ENCODE peak calls at places on chromosomes 2 and 18, in five cellular contexts. One of them, this sample, is unnamed.

GRCh38 chr2:38690499-38691420 is 24.8 kb downstream of the GALM start:
- DNase-seq in hepatocyte: peak; percentile 71
- DNase-seq in left ventricle myocardium inferior: no peak
- DNase-seq in brain microvascular endothelial cell: peak; percentile 92
- DNase-seq in GM23338: no peak
- DNase-seq in this sample: peak; percentile 70

GRCh38 chr2:239177908-239178307 is 222.9 kb downstream of the HDAC4 start:
- DNase-seq in brain microvascular endothelial cell: no peak
- DNase-seq in GM23338: no peak
- DNase-seq in left ventricle myocardium inferior: peak; percentile 8
- DNase-seq in hepatocyte: no peak
- DNase-seq in this sample: no peak

GRCh38 chr18:48813833-48814489 is 136.8 kb downstream of the SMAD7 start:
- DNase-seq in hepatocyte: no peak
- DNase-seq in GM23338: no peak
- DNase-seq in left ventricle myocardium inferior: peak; percentile 24
- DNase-seq in brain microvascular endothelial cell: no peak
- DNase-seq in this sample: no peak

GRCh38 chr2:6423944-6424343 is 441.8 kb downstream of the CMPK2 start:
- DNase-seq in brain microvascular endothelial cell: no peak
- DNase-seq in GM23338: no peak
- DNase-seq in left ventricle myocardium inferior: no peak
- DNase-seq in hepatocyte: no peak
- DNase-seq in this sample: no peak

GRCh38 chr18:68428666-68429065 is 286.2 kb downstream of the TMX3 start:
- DNase-seq in brain microvascular endothelial cell: no peak
- DNase-seq in left ventricle myocardium inferior: no peak
- DNase-seq in GM23338: no peak
- DNase-seq in hepatocyte: no peak
- DNase-seq in this sample: no peak

GRCh38 chr2:174330945-174331619 is 3.7 kb upstream of the SP9 start:
- DNase-seq in GM23338: peak; percentile 57
- DNase-seq in brain microvascular endothelial cell: no peak
- DNase-seq in left ventricle myocardium inferior: no peak
- DNase-seq in hepatocyte: no peak
- DNase-seq in this sample: no peak

GRCh38 chr2:100535850-100536249 is 26.9 kb upstream of the PDCL3 start:
- DNase-seq in GM23338: no peak
- DNase-seq in left ventricle myocardium inferior: no peak
- DNase-seq in brain microvascular endothelial cell: no peak
- DNase-seq in hepatocyte: no peak
- DNase-seq in this sample: no peak

GRCh38 chr2:166410828-166411472 is 35.2 kb upstream of the SCN9A start:
- DNase-seq in brain microvascular endothelial cell: peak; percentile 96
- DNase-seq in left ventricle myocardium inferior: no peak
- DNase-seq in GM23338: no peak
- DNase-seq in hepatocyte: no peak
- DNase-seq in this sample: peak; percentile 92

GRCh38 chr18:23131693-23132319 is 3.5 kb upstream of the CABLES1 start:
- DNase-seq in left ventricle myocardium inferior: no peak
- DNase-seq in hepatocyte: peak; percentile 81
- DNase-seq in GM23338: peak; percentile 86
- DNase-seq in brain microvascular endothelial cell: peak; percentile 87
- DNase-seq in this sample: peak; percentile 33

GRCh38 chr2:127465258-127465657 is 47.0 kb downstream of the PROC start:
- DNase-seq in brain microvascular endothelial cell: no peak
- DNase-seq in GM23338: no peak
- DNase-seq in left ventricle myocardium inferior: no peak
- DNase-seq in hepatocyte: no peak
- DNase-seq in this sample: no peak

GRCh38 chr18:79327199-79327545 is 68.6 kb upstream of the NFATC1 start:
- DNase-seq in GM23338: no peak
- DNase-seq in hepatocyte: no peak
- DNase-seq in left ventricle myocardium inferior: no peak
- DNase-seq in brain microvascular endothelial cell: no peak
- DNase-seq in this sample: no peak

GRCh38 chr2:237228226-237228625 is 142.5 kb downstream of the COPS8 start:
- DNase-seq in left ventricle myocardium inferior: no peak
- DNase-seq in hepatocyte: no peak
- DNase-seq in brain microvascular endothelial cell: no peak
- DNase-seq in GM23338: no peak
- DNase-seq in this sample: no peak

GRCh38 chr18:3262234-3263171 is 570 bp downstream of the MYL12B start:
- DNase-seq in left ventricle myocardium inferior: no peak
- DNase-seq in hepatocyte: peak; percentile 32
- DNase-seq in brain microvascular endothelial cell: no peak
- DNase-seq in GM23338: peak; percentile 36
- DNase-seq in this sample: no peak

GRCh38 chr2:39947294-39948015 is 168.4 kb upstream of the THUMPD2 start:
- DNase-seq in hepatocyte: no peak
- DNase-seq in brain microvascular endothelial cell: no peak
- DNase-seq in GM23338: no peak
- DNase-seq in left ventricle myocardium inferior: no peak
- DNase-seq in this sample: no peak

GRCh38 chr2:3914243-3914642 is 210.9 kb downstream of the DCDC2C start:
- DNase-seq in GM23338: no peak
- DNase-seq in hepatocyte: no peak
- DNase-seq in left ventricle myocardium inferior: no peak
- DNase-seq in brain microvascular endothelial cell: no peak
- DNase-seq in this sample: no peak

GRCh38 chr2:105789745-105790466 is 45.2 kb downstream of the NCK2 start:
- DNase-seq in GM23338: no peak
- DNase-seq in brain microvascular endothelial cell: peak; percentile 40
- DNase-seq in left ventricle myocardium inferior: no peak
- DNase-seq in hepatocyte: no peak
- DNase-seq in this sample: no peak

GRCh38 chr2:134014196-134014960 is 239.5 kb upstream of the MGAT5 start:
- DNase-seq in GM23338: no peak
- DNase-seq in hepatocyte: no peak
- DNase-seq in brain microvascular endothelial cell: no peak
- DNase-seq in left ventricle myocardium inferior: no peak
- DNase-seq in this sample: no peak

GRCh38 chr2:152594022-152594712 is 123.1 kb downstream of the PRPF40A start:
- DNase-seq in left ventricle myocardium inferior: no peak
- DNase-seq in GM23338: no peak
- DNase-seq in brain microvascular endothelial cell: no peak
- DNase-seq in hepatocyte: no peak
- DNase-seq in this sample: no peak

GRCh38 chr2:40202798-40203400 is 249.0 kb downstream of the SLC8A1 start:
- DNase-seq in left ventricle myocardium inferior: no peak
- DNase-seq in hepatocyte: peak; percentile 11
- DNase-seq in brain microvascular endothelial cell: no peak
- DNase-seq in GM23338: no peak
- DNase-seq in this sample: no peak

GRCh38 chr2:80573167-80573566 is 268.6 kb upstream of the LRRTM1 start:
- DNase-seq in left ventricle myocardium inferior: no peak
- DNase-seq in GM23338: no peak
- DNase-seq in brain microvascular endothelial cell: no peak
- DNase-seq in hepatocyte: no peak
- DNase-seq in this sample: no peak

GRCh38 chr2:190717764-190718651 is 69.1 kb downstream of the NAB1 start:
- DNase-seq in left ventricle myocardium inferior: no peak
- DNase-seq in brain microvascular endothelial cell: no peak
- DNase-seq in hepatocyte: no peak
- DNase-seq in GM23338: no peak
- DNase-seq in this sample: no peak

GRCh38 chr2:126943612-126944011 is 44.9 kb downstream of the TEX51 start:
- DNase-seq in hepatocyte: no peak
- DNase-seq in GM23338: no peak
- DNase-seq in brain microvascular endothelial cell: no peak
- DNase-seq in left ventricle myocardium inferior: no peak
- DNase-seq in this sample: no peak

GRCh38 chr2:1803217-1804115 is 59.2 kb upstream of the PXDN start:
- DNase-seq in hepatocyte: no peak
- DNase-seq in left ventricle myocardium inferior: no peak
- DNase-seq in GM23338: no peak
- DNase-seq in brain microvascular endothelial cell: no peak
- DNase-seq in this sample: no peak

GRCh38 chr2:17416891-17417391 is 101.3 kb downstream of the RAD51AP2 start:
- DNase-seq in left ventricle myocardium inferior: no peak
- DNase-seq in hepatocyte: no peak
- DNase-seq in brain microvascular endothelial cell: peak; percentile 91
- DNase-seq in GM23338: no peak
- DNase-seq in this sample: peak; percentile 91

GRCh38 chr2:8437228-8437948 is 244.5 kb upstream of the ID2 start:
- DNase-seq in brain microvascular endothelial cell: no peak
- DNase-seq in GM23338: no peak
- DNase-seq in left ventricle myocardium inferior: no peak
- DNase-seq in hepatocyte: no peak
- DNase-seq in this sample: peak; percentile 17

GRCh38 chr2:199806179-199806578 is 44.8 kb downstream of the FTCDNL1 start:
- DNase-seq in left ventricle myocardium inferior: no peak
- DNase-seq in GM23338: no peak
- DNase-seq in brain microvascular endothelial cell: peak; percentile 27
- DNase-seq in hepatocyte: no peak
- DNase-seq in this sample: no peak

GRCh38 chr2:26064846-26065245 is 31.0 kb downstream of the RAB10 start:
- DNase-seq in left ventricle myocardium inferior: no peak
- DNase-seq in hepatocyte: no peak
- DNase-seq in brain microvascular endothelial cell: no peak
- DNase-seq in GM23338: no peak
- DNase-seq in this sample: no peak

GRCh38 chr18:49018553-49018943 is 67.8 kb upstream of the SMAD7 start:
- DNase-seq in hepatocyte: no peak
- DNase-seq in left ventricle myocardium inferior: no peak
- DNase-seq in brain microvascular endothelial cell: no peak
- DNase-seq in GM23338: no peak
- DNase-seq in this sample: no peak

GRCh38 chr18:69631281-69631680 is 230.6 kb downstream of the DOK6 start:
- DNase-seq in brain microvascular endothelial cell: no peak
- DNase-seq in left ventricle myocardium inferior: no peak
- DNase-seq in GM23338: no peak
- DNase-seq in hepatocyte: no peak
- DNase-seq in this sample: no peak

GRCh38 chr18:32358075-32358474 is 112.6 kb downstream of the GAREM1 start:
- DNase-seq in hepatocyte: no peak
- DNase-seq in brain microvascular endothelial cell: no peak
- DNase-seq in left ventricle myocardium inferior: no peak
- DNase-seq in GM23338: peak; percentile 55
- DNase-seq in this sample: no peak

DNA sequence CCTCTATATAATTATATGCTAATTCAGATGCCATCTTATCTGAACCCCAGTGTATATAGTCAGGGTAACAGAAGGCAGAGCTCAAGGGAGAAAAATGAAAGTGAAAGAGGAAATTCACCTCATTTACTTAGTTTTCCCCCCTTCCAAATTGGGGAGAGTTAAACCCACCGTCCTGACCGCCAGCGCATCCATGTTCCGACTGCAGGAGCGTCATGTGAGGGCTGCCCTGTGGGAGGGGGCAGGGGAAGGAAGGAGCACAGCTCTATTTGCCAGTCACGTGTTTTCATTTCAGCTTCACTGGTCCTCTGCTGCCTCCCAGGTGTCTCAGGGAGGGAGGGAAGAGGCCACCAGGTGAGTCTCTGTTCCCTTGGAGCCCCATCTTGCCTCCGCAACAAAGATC is 13.2 kb downstream of the CNNM4 start:
- DNase-seq in GM23338: peak; percentile 51
- DNase-seq in brain microvascular endothelial cell: no peak
- DNase-seq in hepatocyte: no peak
- DNase-seq in left ventricle myocardium inferior: no peak
- DNase-seq in this sample: no peak
- H3K4me3 ChIP-seq in GM23338: no peak overlapping the region
- H3K4me3 ChIP-seq in brain microvascular endothelial cell: no peak overlapping the region
- H3K4me3 ChIP-seq in hepatocyte: no peak overlapping the region
- H3K4me3 ChIP-seq in left ventricle myocardium inferior: peak overlapping the region; percentile 25
- H3K4me3 ChIP-seq in this sample: no peak overlapping the region

DNA sequence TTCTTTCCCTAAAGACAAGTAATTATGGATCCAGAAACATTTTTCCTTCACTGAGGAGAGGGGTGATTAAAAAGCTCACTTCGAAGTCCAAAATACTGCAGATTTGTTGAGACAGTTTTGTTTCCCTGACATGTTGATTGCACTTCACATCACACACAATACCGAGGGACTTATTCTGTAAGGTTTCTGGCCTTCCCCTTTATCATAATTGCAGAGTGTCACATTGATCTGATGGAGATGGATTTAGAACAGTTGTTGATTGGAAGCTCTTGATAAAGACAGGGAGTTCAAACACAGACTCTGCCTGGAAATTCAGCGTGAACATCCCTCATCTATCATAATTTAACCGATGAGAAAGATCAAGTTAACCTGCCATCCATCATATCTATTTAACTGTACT is 163.6 kb downstream of the PTPRM start:
- DNase-seq in left ventricle myocardium inferior: no peak
- DNase-seq in GM23338: no peak
- DNase-seq in hepatocyte: no peak
- DNase-seq in brain microvascular endothelial cell: no peak
- DNase-seq in this sample: no peak
- H3K4me3 ChIP-seq in left ventricle myocardium inferior: no peak overlapping the region
- H3K4me3 ChIP-seq in GM23338: no peak overlapping the region
- H3K4me3 ChIP-seq in hepatocyte: no peak overlapping the region
- H3K4me3 ChIP-seq in brain microvascular endothelial cell: no peak overlapping the region
- H3K4me3 ChIP-seq in this sample: no peak overlapping the region

GRCh38 chr2:231662028-231662810 is 46.1 kb upstream of the PTMA start:
- DNase-seq in hepatocyte: peak; percentile 97
- DNase-seq in GM23338: peak; percentile 98
- DNase-seq in left ventricle myocardium inferior: peak; percentile 96
- DNase-seq in brain microvascular endothelial cell: peak; percentile 89
- DNase-seq in this sample: peak; percentile 88
- H3K4me3 ChIP-seq in hepatocyte: peak overlapping the region; percentile 17
- H3K4me3 ChIP-seq in GM23338: peak overlapping the region; percentile 48
- H3K4me3 ChIP-seq in left ventricle myocardium inferior: peak overlapping the region; percentile 65
- H3K4me3 ChIP-seq in brain microvascular endothelial cell: peak overlapping the region; percentile 33
- H3K4me3 ChIP-seq in this sample: peak overlapping the region; percentile 46

GRCh38 chr2:63058742-63059433 is 8.3 kb downstream of the OTX1 start:
- DNase-seq in left ventricle myocardium inferior: no peak
- DNase-seq in GM23338: peak; percentile 70
- DNase-seq in brain microvascular endothelial cell: no peak
- DNase-seq in hepatocyte: peak; percentile 28
- DNase-seq in this sample: no peak

GRCh38 chr2:63059434-63060078 is 8.9 kb downstream of the OTX1 start:
- DNase-seq in brain microvascular endothelial cell: no peak
- DNase-seq in left ventricle myocardium inferior: no peak
- DNase-seq in GM23338: peak; percentile 67
- DNase-seq in hepatocyte: no peak
- DNase-seq in this sample: no peak

GRCh38 chr2:63058149-63058741 is 7.6 kb downstream of the OTX1 start:
- DNase-seq in brain microvascular endothelial cell: no peak
- DNase-seq in hepatocyte: no peak
- DNase-seq in GM23338: peak; percentile 84
- DNase-seq in left ventricle myocardium inferior: no peak
- DNase-seq in this sample: no peak

GRCh38 chr2:63057249-63058148 is 6.9 kb downstream of the OTX1 start:
- DNase-seq in hepatocyte: no peak
- DNase-seq in left ventricle myocardium inferior: no peak
- DNase-seq in GM23338: peak; percentile 37
- DNase-seq in brain microvascular endothelial cell: no peak
- DNase-seq in this sample: no peak

GRCh38 chr2:63060079-63060482 is 9.5 kb downstream of the OTX1 start:
- DNase-seq in brain microvascular endothelial cell: no peak
- DNase-seq in hepatocyte: no peak
- DNase-seq in GM23338: no peak
- DNase-seq in left ventricle myocardium inferior: no peak
- DNase-seq in this sample: no peak
- H3K4me3 ChIP-seq in brain microvascular endothelial cell: no peak overlapping the region
- H3K4me3 ChIP-seq in hepatocyte: no peak overlapping the region
- H3K4me3 ChIP-seq in GM23338: peak overlapping the region; percentile 47
- H3K4me3 ChIP-seq in left ventricle myocardium inferior: no peak overlapping the region
- H3K4me3 ChIP-seq in this sample: no peak overlapping the region

This sample was measured in skeletal muscle cell.